ENCODE peak calls at places on chromosomes 7 and 10, in nine cellular contexts. Z, L, H, V, U, D, A, G and C are unnamed samples. For H3K9me3, the result is how much of the 10 kb centered on the place peaks cover.

GRCh38 chr7:151129141-151129835 is 38.2 kb downstream of the GBX1 start:
- DNase-seq in Z (no peak), L (no peak), H (no peak), V (no peak), U (no peak), D (no peak), A (no peak), G (no peak), C (no peak)

GRCh38 chr10:55519264-55519663 is 718.2 kb upstream of the PCDH15 start:
- DNase-seq in Z (no peak), L (no peak), H (no peak), V (no peak), U (no peak), D (no peak), A (no peak), G (no peak), C (no peak)

GRCh38 chr10:125564570-125564969 is 118.4 kb downstream of the TEX36 start:
- DNase-seq in Z (no peak), L (no peak), H (no peak), V (no peak), U (no peak), D (no peak), A (no peak), G (no peak), C (no peak)

GRCh38 chr7:8425223-8425622 is 8.2 kb upstream of the NXPH1 start:
- DNase-seq in Z (no peak), L (no peak), H (no peak), V (no peak), U (no peak), D (no peak), A (no peak), G (no peak), C (no peak)

GRCh38 chr7:129160161-129160911 is 15.8 kb downstream of the TSPAN33 start:
- DNase-seq in Z (no peak), L (no peak), H (no peak), V (no peak), U (no peak), D (no peak), A (no peak), G (no peak), C (no peak)

GRCh38 chr7:148478551-148478950 is 112.0 kb upstream of the C7orf33 start:
- DNase-seq in Z (no peak), L (no peak), H (no peak), V (no peak), U (no peak), D (no peak), A (no peak), G (no peak), C (no peak)

GRCh38 chr10:3512263-3512662 is 272.7 kb downstream of the KLF6 start:
- DNase-seq in Z (no peak), L (no peak), H (no peak), V (no peak), U (no peak), D (no peak), A (no peak), G (no peak), C (no peak)

GRCh38 chr7:124022551-124022950 is 10.3 kb downstream of the TMEM229A start:
- DNase-seq in Z (no peak), L (no peak), H (no peak), V (no peak), U (no peak), D (no peak), A (no peak), G (no peak), C (no peak)

GRCh38 chr7:17498230-17498629 is 199.8 kb downstream of the AHR start:
- DNase-seq in Z (no peak), L (no peak), H (no peak), V (no peak), U (no peak), D (no peak), A (no peak), G (no peak), C (no peak)

GRCh38 chr10:44418637-44419036 is 33.7 kb upstream of the CXCL12 start:
- DNase-seq in Z (no peak), L (no peak), H (no peak), V (no peak), U (no peak), D (no peak), A (no peak), G (no peak), C (no peak)

GRCh38 chr7:133730360-133730759 is 396.8 kb upstream of the LRGUK start:
- DNase-seq in Z (peak), L (no peak), H (no peak), V (no peak), U (no peak), D (no peak), A (no peak), G (no peak), C (no peak)

GRCh38 chr7:45237788-45238461 is 80.3 kb downstream of the RAMP3 start:
- DNase-seq in Z (no peak), L (no peak), H (no peak), V (no peak), U (no peak), D (no peak), A (no peak), G (no peak), C (no peak)

GRCh38 chr10:98414578-98414931 is 427 bp downstream of the PYROXD2 start:
- DNase-seq in Z (no peak), L (no peak), H (no peak), V (no peak), U (no peak), D (no peak), A (no peak), G (peak), C (no peak)

GRCh38 chr10:26215923-26216576 is 524 bp upstream of the GAD2 start:
- DNase-seq in Z (no peak), L (peak), H (peak), V (no peak), U (no peak), D (peak), A (no peak), G (no peak), C (no peak)

GRCh38 chr7:132059141-132059540 is 502.7 kb upstream of the PODXL start:
- DNase-seq in Z (no peak), L (no peak), H (no peak), V (no peak), U (no peak), D (no peak), A (no peak), G (no peak), C (no peak)

GRCh38 chr7:105521027-105521730 is 892 bp downstream of the PUS7 start:
- DNase-seq in Z (peak), L (peak), H (peak), V (no peak), U (peak), D (peak), A (peak), G (peak), C (peak)

GRCh38 chr7:122746948-122747347 is 44.2 kb upstream of the RNF148 start:
- DNase-seq in Z (no peak), L (no peak), H (no peak), V (no peak), U (no peak), D (no peak), A (no peak), G (no peak), C (no peak)

GRCh38 chr10:63491558-63492316 is 26.0 kb upstream of the JMJD1C start:
- DNase-seq in Z (peak), L (peak), H (no peak), V (no peak), U (no peak), D (no peak), A (peak), G (peak), C (no peak)

GRCh38 chr10:65910209-65910608 is 1015.6 kb upstream of the LRRTM3 start:
- DNase-seq in Z (no peak), L (no peak), H (no peak), V (no peak), U (no peak), D (no peak), A (no peak), G (no peak), C (no peak)

GRCh38 chr10:46556515-46557318 is at the start of gene GPRIN2:
- DNase-seq in Z (no peak), L (no peak), H (peak), V (no peak), U (peak), D (peak), A (peak), G (no peak), C (peak)

GRCh38 chr7:132979524-132979923 is 102.4 kb downstream of the CHCHD3 start:
- DNase-seq in Z (no peak), L (no peak), H (no peak), V (no peak), U (no peak), D (no peak), A (no peak), G (no peak), C (no peak)

GRCh38 chr10:77685494-77685893 is 47.9 kb upstream of the KCNMA1 start:
- DNase-seq in Z (no peak), L (no peak), H (no peak), V (no peak), U (peak), D (no peak), A (no peak), G (no peak), C (no peak)

GRCh38 chr7:102072636-102073209 is 213.9 kb upstream of the SH2B2 start:
- DNase-seq in Z (no peak), L (no peak), H (no peak), V (no peak), U (no peak), D (no peak), A (no peak), G (peak), C (no peak)

GRCh38 chr7:94662548-94662947 is 6.6 kb upstream of the SGCE start:
- DNase-seq in Z (no peak), L (no peak), H (no peak), V (no peak), U (no peak), D (no peak), A (no peak), G (no peak), C (no peak)

GRCh38 chr7:68199951-68200660 is 1203.5 kb downstream of the TYW1 start:
- DNase-seq in Z (no peak), L (peak), H (no peak), V (no peak), U (no peak), D (no peak), A (no peak), G (no peak), C (no peak)

GRCh38 chr7:35645691-35646090 is 49.2 kb downstream of the HERPUD2 start:
- DNase-seq in Z (no peak), L (no peak), H (no peak), V (no peak), U (no peak), D (no peak), A (no peak), G (no peak), C (no peak)

GRCh38 chr10:31399171-31399570 is 80.2 kb downstream of the ZEB1 start:
- DNase-seq in Z (no peak), L (no peak), H (no peak), V (no peak), U (no peak), D (no peak), A (no peak), G (no peak), C (no peak)

GRCh38 chr10:26508016-26508415 is 69.9 kb downstream of the APBB1IP start:
- DNase-seq in Z (no peak), L (no peak), H (no peak), V (no peak), U (no peak), D (no peak), A (no peak), G (no peak), C (no peak)

GRCh38 chr7:64643567-64643966 is 22.4 kb upstream of the ZNF107 start:
- DNase-seq in Z (no peak), L (no peak), H (no peak), V (no peak), U (no peak), D (no peak), A (no peak), G (no peak), C (no peak)
- H3K9me3 ChIP-seq in Z (under half), L (under half), H (under half), V (under half), U (under half), D (under half), A (under half), G (under half), C (under half)

DNA sequence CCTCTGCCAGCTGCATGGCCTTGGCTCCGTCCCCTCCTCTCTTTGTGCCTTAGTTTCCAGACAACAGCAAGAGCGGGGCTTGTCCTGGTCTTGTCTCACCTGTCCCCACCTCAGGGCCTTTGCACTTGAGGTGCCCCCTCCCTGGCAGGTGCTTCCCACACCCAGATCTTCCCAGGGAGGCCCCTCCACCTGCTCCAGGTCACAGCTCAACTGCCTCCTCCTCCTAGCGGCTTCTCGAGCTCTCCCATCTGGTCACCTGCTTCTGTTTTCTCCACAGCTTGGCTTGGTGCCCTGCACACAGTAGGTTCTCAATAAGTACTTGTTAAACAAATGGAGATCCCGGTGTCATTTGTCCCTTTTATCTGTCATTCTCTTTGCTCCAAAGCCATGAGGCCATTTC is 64.3 kb upstream of the ZNF716 start:
- DNase-seq in Z (no peak), L (no peak), H (no peak), V (no peak), U (no peak), D (no peak), A (no peak), G (no peak), C (no peak)
- H3K9me3 ChIP-seq in Z (under half), L (under half), H (under half), V (under half), U (under half), D (under half), A (under half), G (under half), C (under half)

GRCh38 chr10:8817303-8817702 is 762.8 kb downstream of the GATA3 start:
- DNase-seq in Z (no peak), L (no peak), H (no peak), V (no peak), U (no peak), D (no peak), A (no peak), G (no peak), C (no peak)
- H3K9me3 ChIP-seq in Z (under half), L (under half), H (under half), V (under half), U (under half), D (under half), A (under half), G (under half), C (under half)

DNA sequence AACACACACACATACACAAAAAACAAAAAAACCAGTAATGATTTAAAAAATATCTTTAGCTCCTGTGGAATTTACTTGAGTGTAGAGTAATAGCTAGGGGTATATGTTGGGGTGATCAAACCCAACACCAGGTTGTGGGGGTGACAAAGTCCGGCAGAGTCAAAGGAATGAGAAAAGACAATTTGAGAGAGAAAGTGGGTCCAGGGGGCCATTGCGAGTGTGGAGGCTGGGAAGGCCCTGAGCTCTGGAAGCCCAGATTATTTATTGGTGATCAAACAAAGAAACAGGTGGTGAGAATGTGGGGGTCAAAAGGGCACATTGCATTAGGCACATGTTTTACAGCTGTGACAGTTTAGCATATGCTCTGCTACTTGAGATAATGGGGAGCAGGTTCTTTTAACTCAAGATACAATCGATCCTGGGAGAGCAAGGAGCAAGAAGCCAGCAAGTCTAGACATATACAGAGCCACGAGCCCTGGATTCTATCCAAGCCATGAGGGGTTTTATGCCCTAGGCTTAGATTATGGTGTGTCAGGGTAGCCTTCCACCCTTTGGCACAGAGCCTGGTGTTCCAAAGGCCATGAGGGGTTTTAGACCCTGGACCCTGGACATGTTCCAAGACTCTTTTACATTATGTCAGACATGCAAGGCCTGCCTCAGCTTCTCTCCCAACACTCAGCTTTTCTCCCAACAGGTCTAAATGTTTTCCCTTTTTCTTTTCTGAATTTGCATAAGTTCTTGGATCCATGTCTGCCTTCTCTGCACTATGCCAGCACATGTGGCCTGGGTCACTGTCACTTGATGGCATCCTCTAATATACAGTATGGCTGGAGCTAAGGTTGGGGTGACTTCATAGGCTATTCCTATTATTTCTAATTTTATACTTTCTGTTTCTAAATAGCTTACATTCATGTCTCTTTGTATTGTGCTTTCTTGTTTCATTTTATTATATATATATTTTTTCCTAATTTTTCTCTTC is 48.6 kb upstream of the MKI67 start:
- DNase-seq in Z (no peak), L (no peak), H (no peak), V (no peak), U (no peak), D (no peak), A (no peak), G (no peak), C (no peak)
- H3K9me3 ChIP-seq in Z (under half), L (under half), H (under half), V (under half), U (under half), D (under half), A (under half), G (under half), C (under half)

GRCh38 chr7:145959981-145960380 is 156.6 kb upstream of the CNTNAP2 start:
- DNase-seq in Z (no peak), L (no peak), H (no peak), V (no peak), U (no peak), D (no peak), A (no peak), G (no peak), C (no peak)

DNA sequence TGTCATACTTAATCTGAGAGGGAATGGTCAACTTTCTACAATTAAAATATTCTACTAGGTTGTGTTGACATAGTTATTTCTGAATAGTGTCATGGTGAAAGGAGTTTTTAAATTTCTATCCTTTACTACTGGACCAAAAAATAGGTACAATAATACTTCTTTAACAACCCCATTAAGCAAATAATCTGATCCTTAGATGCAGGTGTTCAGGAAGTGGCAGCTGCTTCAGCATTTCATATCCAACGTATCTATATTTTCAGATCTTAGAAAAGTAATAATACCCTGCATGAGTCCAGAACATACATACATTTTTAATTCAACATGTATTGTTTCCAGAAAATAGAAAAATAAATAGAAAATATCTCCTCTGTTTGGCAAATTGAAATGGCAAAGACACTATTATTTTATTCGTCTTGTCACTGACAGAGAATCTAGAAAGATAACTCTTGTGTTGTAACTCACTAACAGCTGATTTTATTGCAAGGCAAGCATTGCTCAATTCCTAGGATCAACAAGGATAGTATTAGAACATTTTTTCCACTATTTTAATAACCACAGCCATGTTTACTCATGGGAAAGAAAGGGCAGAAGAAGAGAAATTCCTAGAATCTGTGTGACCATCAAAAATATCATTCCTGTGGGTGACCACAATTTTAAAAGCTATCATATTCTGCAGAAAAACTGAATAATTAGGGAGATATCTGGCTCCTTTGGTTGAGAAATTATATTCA is 159.3 kb upstream of the CNTNAP2 start:
- DNase-seq in Z (peak), L (no peak), H (no peak), V (no peak), U (no peak), D (no peak), A (no peak), G (no peak), C (no peak)
- H3K9me3 ChIP-seq in Z (under half), L (under half), H (under half), V (under half), U (under half), D (under half), A (under half), G (under half), C (under half)

DNA sequence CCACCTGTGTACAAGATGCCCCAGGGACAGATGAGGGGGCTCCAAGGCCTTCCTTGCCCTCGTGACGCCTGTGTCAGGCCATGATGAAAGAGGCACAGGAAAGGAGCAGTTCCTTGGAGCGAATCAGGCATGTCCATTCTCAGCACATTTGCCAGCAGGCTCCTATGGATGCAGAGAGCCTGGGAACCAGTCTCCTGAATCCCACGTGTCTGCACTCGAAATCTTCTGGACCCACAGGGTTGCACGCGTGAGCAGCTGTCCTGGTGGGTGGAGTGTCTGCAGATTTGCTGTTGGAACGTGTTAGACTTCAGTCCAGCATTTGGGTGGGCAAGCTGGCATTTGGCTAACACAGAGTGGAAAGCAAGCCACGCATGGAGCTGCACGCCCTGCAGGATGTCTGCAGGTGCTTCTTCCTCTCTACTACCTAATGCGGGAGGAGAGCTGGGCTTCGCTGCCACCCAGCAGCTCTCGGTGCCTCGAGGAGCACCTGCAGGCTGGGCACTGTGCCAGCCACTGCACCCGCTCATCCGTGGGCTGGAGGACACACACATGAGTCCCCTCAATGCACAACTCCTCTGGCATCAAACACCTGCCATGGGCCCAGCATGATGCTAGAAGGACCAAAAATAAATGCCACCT is 140.7 kb downstream of the PAXIP1 start:
- DNase-seq in Z (no peak), L (no peak), H (no peak), V (no peak), U (no peak), D (no peak), A (no peak), G (no peak), C (no peak)
- H3K9me3 ChIP-seq in Z (under half), L (under half), H (under half), V (under half), U (under half), D (under half), A (under half), G (under half), C (under half)

DNA sequence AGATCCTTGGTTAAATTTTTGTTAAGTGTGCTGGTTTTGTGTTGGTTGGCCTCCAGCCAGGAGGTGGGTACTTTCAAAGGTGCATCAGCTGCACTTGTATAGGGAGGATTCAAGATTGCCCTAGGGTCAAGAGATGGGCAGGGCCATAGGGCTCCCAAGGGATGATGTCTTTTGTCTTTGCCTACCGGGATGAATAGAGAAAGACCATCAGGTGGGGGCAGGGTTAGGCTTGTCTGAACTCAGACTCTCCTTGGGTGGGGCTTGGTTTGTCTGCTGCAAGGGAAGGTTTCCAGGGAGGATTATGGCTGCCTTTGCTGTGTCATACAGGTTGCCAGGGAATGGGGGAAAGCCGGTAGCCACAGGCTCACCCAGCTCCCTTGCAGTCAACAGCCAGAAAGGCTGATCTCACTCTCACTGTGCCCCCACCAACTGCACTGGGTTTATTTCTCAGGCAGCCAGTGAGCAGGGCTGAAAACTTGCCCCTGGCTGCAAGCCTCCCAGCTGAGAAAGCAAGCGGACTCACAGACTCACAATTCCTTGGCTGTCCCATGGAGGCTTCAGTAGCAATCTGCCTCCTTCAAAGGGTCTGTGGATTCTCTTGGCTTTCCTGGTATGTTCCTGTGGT is 253.2 kb downstream of the POLR1F start:
- DNase-seq in Z (no peak), L (no peak), H (no peak), V (no peak), U (no peak), D (no peak), A (no peak), G (no peak), C (no peak)
- H3K9me3 ChIP-seq in Z (under half), L (under half), H (under half), V (under half), U (under half), D (under half), A (under half), G (under half), C (under half)